ENCODE peak calls at places on chromosomes 4 and X, in seven cellular contexts. H is transverse colon, T is neural progenitor cell, C is BE2C, K is neuronal stem cell, X is K562, I is left lung. A is an unnamed sample. For H3K4me1, the result is how much of the 10 kb centered on the place peaks cover.

GRCh38 chrX:68183612-68184214 is 249.6 kb downstream of the OPHN1 start:
- DNase-seq in H (no peak), T (peak), C (peak), K (no peak), X (peak), I (no peak), A (no peak)

GRCh38 chr4:177001271-177002175 is 208.8 kb upstream of the VEGFC start:
- DNase-seq in H (no peak), T (no peak), C (no peak), K (no peak), X (no peak), I (no peak), A (no peak)

GRCh38 chr4:4990329-4990728 is 28.9 kb downstream of the CYTL1 start:
- DNase-seq in H (no peak), T (no peak), C (no peak), K (no peak), X (no peak), I (no peak), A (no peak)

GRCh38 chr4:180059216-180059881 is 2183.9 kb upstream of the TENM3 start:
- DNase-seq in H (peak), T (peak), C (peak), K (peak), X (no peak), I (peak), A (no peak)

GRCh38 chrX:136546369-136546768 is 14.4 kb downstream of the VGLL1 start:
- DNase-seq in H (no peak), T (no peak), C (no peak), K (no peak), X (no peak), I (no peak), A (no peak)

GRCh38 chr4:160180206-160180605 is 1077.3 kb downstream of the RAPGEF2 start:
- DNase-seq in H (no peak), T (no peak), C (no peak), K (no peak), X (no peak), I (no peak), A (no peak)

GRCh38 chrX:120429776-120430535 is 39.1 kb downstream of the LAMP2 start:
- DNase-seq in H (no peak), T (no peak), C (no peak), K (no peak), X (no peak), I (no peak), A (no peak)

GRCh38 chr4:183353557-183353956 is 31.3 kb upstream of the CLDN24 start:
- DNase-seq in H (no peak), T (no peak), C (no peak), K (no peak), X (peak), I (no peak), A (no peak)

GRCh38 chr4:121146530-121146929 is 17.6 kb downstream of the TNIP3 start:
- DNase-seq in H (no peak), T (no peak), C (no peak), K (no peak), X (no peak), I (no peak), A (no peak)

GRCh38 chr4:21811576-21811975 is 137.0 kb downstream of the KCNIP4 start:
- DNase-seq in H (no peak), T (no peak), C (no peak), K (no peak), X (no peak), I (no peak), A (no peak)

GRCh38 chr4:244471-244870 is 60.8 kb downstream of the ZNF732 start:
- DNase-seq in H (peak), T (peak), C (peak), K (no peak), X (peak), I (no peak), A (no peak)

GRCh38 chr4:55910140-55910539 is 38.6 kb upstream of the CEP135 start:
- DNase-seq in H (no peak), T (no peak), C (no peak), K (no peak), X (no peak), I (no peak), A (no peak)

GRCh38 chrX:96182366-96182765 is 502.3 kb upstream of the DIAPH2 start:
- DNase-seq in H (peak), T (peak), C (no peak), K (no peak), X (no peak), I (no peak), A (no peak)

GRCh38 chr4:14566518-14566917 is 435.8 kb upstream of the CPEB2 start:
- DNase-seq in H (no peak), T (no peak), C (no peak), K (no peak), X (no peak), I (no peak), A (no peak)

GRCh38 chr4:147950840-147951239 is 219.0 kb downstream of the ARHGAP10 start:
- DNase-seq in H (no peak), T (no peak), C (no peak), K (no peak), X (no peak), I (no peak), A (no peak)

GRCh38 chr4:133910165-133910564 is 291.4 kb downstream of the PABPC4L start:
- DNase-seq in H (no peak), T (no peak), C (no peak), K (no peak), X (no peak), I (no peak), A (no peak)

GRCh38 chrX:119695535-119696050 is 2.6 kb upstream of the SEPTIN6 start:
- DNase-seq in H (no peak), T (no peak), C (no peak), K (no peak), X (no peak), I (no peak), A (no peak)

GRCh38 chr4:19739101-19739651 is 512.5 kb upstream of the SLIT2 start:
- DNase-seq in H (no peak), T (no peak), C (no peak), K (no peak), X (no peak), I (no peak), A (peak)

GRCh38 chr4:163595590-163595989 is 101.1 kb downstream of the TMA16 start:
- DNase-seq in H (no peak), T (no peak), C (no peak), K (no peak), X (no peak), I (no peak), A (no peak)
- H3K4me1 ChIP-seq in H (under half), T (under half), C (under half), K (under half), X (under half), I (under half), A (under half)

DNA sequence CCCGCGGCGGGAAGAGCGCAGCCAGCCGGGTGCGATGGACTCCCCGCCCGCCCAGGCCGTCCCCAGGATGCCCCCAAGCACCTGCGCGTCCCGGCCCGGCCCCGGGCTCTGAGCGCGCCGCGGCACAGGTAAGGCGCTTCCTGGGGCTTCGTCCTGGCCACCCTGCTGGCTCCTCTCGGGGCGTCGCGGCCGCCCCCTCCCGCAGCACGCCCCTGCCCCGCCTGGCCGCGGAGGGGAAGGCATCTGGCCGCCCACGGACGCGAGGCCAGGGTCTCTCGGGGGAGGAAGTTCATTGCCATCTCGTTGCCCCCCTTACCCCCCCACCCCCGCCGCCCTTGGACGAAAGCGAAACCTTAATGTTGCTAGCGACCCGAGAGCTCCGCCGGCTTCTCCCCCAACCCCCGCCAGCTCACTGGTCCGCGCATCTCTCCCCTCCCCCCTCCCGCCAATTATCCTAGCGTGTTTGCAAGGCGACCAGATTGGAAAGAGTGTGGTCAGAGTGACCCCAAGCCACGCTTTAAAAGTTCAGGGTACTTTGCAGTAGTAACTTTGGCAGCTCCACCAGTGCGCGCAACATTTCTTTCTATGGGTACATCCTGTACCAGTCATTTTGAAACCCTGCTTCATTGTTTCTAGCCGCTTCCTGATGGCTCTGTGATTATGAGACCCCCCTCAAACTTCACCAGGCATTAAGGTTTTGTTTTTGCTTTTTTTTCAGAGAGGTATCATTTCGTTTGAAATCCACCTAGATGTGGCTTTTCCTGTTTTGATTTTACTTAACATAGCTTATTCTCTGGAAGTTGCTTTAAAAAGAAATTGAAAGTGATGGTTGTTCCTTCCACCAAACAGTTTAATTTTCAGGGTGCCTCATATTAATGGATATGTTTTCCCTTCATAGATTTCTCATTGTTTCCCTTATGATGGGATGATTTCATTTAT is 606 bp downstream of the TBC1D1 start:
- DNase-seq in H (peak), T (peak), C (no peak), K (peak), X (no peak), I (no peak), A (no peak)
- H3K4me1 ChIP-seq in H (under half), T (under half), C (under half), K (under half), X (under half), I (under half), A (under half)

DNA sequence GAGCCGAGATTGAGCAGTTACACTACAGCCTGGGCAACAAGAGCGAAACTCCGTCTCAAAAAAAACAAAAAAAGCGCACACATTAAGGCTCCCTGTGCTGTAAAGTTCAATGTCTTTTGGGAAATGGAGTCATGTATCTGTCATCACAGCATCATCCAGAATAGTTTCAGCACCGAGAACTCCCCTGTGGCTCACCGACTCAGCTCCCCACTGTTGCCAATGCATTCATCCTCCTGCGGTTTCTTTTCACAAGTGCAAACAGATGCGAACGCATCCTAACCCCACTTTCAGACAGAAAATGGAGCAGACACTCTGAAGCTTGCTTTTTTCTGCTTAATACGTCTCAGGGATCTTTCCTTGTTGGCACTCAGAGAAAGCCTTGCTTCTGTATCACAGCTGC is 13.8 kb upstream of the SH3TC1 start:
- DNase-seq in H (no peak), T (no peak), C (no peak), K (no peak), X (no peak), I (no peak), A (peak)
- H3K4me1 ChIP-seq in H (under half), T (under half), C (under half), K (under half), X (under half), I (under half), A (half or more)

GRCh38 chrX:125810856-125811255 is 355.2 kb downstream of the DCAF12L2 start:
- DNase-seq in H (no peak), T (no peak), C (no peak), K (no peak), X (no peak), I (no peak), A (no peak)
- H3K4me1 ChIP-seq in H (under half), T (under half), C (under half), K (under half), X (under half), I (under half), A (under half)

GRCh38 chr4:123418486-123418931 is 21.9 kb downstream of the SPRY1 start:
- DNase-seq in H (no peak), T (peak), C (no peak), K (peak), X (no peak), I (no peak), A (no peak)
- H3K4me1 ChIP-seq in H (under half), T (under half), C (under half), K (under half), X (under half), I (under half), A (half or more)

GRCh38 chr4:70623301-70623700 is 5.2 kb upstream of the ENAM start:
- DNase-seq in H (no peak), T (no peak), C (no peak), K (no peak), X (no peak), I (no peak), A (no peak)

GRCh38 chr4:70613893-70614572 is 14.5 kb upstream of the ENAM start:
- DNase-seq in H (no peak), T (no peak), C (no peak), K (no peak), X (no peak), I (no peak), A (no peak)

GRCh38 chr4:70624226-70624793 is 4.2 kb upstream of the ENAM start:
- DNase-seq in H (no peak), T (no peak), C (no peak), K (no peak), X (no peak), I (no peak), A (no peak)

GRCh38 chr4:70619778-70620177 is 8.8 kb upstream of the ENAM start:
- DNase-seq in H (no peak), T (no peak), C (no peak), K (no peak), X (no peak), I (no peak), A (no peak)

DNA sequence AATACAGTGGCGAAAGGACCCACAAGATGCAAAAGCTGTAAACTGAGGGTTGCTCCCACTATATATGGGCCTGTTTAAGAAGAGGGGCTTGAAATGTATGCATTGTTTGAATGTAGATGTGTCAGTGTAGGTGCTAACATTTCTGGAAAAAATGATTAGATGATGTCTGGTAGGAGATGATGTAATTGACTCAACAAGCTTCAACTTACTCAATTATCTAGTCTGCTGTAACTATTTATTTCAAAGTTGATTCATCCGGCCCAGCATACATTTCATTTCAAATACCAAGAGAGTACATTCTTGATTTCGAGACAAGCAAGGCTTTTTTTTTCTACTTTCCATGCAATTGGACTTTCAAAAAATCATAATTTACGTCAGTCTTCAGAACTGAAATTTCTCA is 9.3 kb upstream of the ENAM start:
- DNase-seq in H (no peak), T (no peak), C (no peak), K (no peak), X (no peak), I (no peak), A (no peak)
- H3K4me1 ChIP-seq in H (under half), T (under half), C (under half), K (under half), X (under half), I (under half), A (under half)

GRCh38 chrX:40168183-40169015 is 70.6 kb upstream of the BCOR start:
- DNase-seq in H (no peak), T (peak), C (no peak), K (no peak), X (no peak), I (no peak), A (no peak)

GRCh38 chrX:40165861-40166260 is 68.1 kb upstream of the BCOR start:
- DNase-seq in H (no peak), T (no peak), C (no peak), K (no peak), X (no peak), I (no peak), A (no peak)

GRCh38 chrX:40167240-40168182 is 69.8 kb upstream of the BCOR start:
- DNase-seq in H (peak), T (peak), C (no peak), K (no peak), X (no peak), I (peak), A (no peak)

GRCh38 chrX:40165206-40165605 is 67.4 kb upstream of the BCOR start:
- DNase-seq in H (no peak), T (no peak), C (no peak), K (no peak), X (no peak), I (no peak), A (no peak)

DNA sequence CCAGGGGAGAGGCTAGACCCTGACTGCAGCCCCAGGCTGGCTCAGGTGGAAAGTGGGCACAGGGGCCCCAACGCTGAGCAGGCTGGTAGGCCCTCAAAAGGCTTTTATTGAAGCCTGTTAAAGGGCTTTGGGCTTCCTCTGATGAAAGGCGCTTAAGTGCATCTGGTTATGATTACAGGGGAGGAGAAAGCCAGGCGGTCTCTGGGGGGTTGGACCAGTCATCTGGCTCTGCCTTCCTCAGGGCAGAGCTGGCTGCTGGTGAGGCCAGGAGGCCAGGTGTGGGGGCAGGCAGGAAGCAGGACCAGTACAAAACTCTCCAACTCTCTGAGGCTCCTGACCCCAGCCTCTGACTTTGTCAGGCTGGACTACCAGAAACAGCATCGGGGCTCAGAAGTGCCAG is 68.8 kb upstream of the BCOR start:
- DNase-seq in H (no peak), T (no peak), C (peak), K (no peak), X (no peak), I (no peak), A (no peak)
- H3K4me1 ChIP-seq in H (under half), T (under half), C (under half), K (under half), X (under half), I (under half), A (under half)

GRCh38 chr4:67456577-67457196 is 88.6 kb downstream of the CENPC start:
- DNase-seq in H (peak), T (no peak), C (no peak), K (no peak), X (no peak), I (no peak), A (no peak)

GRCh38 chr4:67460574-67460973 is 84.7 kb downstream of the CENPC start:
- DNase-seq in H (no peak), T (no peak), C (no peak), K (no peak), X (no peak), I (no peak), A (no peak)

GRCh38 chr4:67459164-67459563 is 86.1 kb downstream of the CENPC start:
- DNase-seq in H (no peak), T (no peak), C (no peak), K (no peak), X (no peak), I (no peak), A (no peak)
- H3K4me1 ChIP-seq in H (under half), T (under half), C (under half), K (under half), X (under half), I (under half), A (under half)